ENCODE peak calls at places on chromosomes 13 and 19, in eight cellular contexts. Z is ascending aorta; U is transverse colon; I is thoracic aorta; N is BE2C; P is CD4-positive, alpha-beta T cell; O is neuronal stem cell; W is prostate gland. D is an unnamed sample. For H3K9me3, the result is how much of the 10 kb centered on the place peaks cover.

GRCh38 chr19:39372047-39372802 is 18.7 kb downstream of the PAF1 start:
- DNase-seq in N (no peak), U (peak), Z (peak), P (no peak), W (peak), O (no peak), I (peak), D (no peak)

GRCh38 chr13:66977156-66977555 is 253.0 kb downstream of the PCDH9 start:
- DNase-seq in P (no peak), N (no peak), O (no peak), U (no peak), W (no peak), I (no peak), Z (no peak), D (no peak)

GRCh38 chr13:20798027-20798426 is 24.3 kb upstream of the EEF1AKMT1 start:
- DNase-seq in O (no peak), U (no peak), P (no peak), N (no peak), W (no peak), Z (no peak), I (no peak), D (no peak)

GRCh38 chr19:52094526-52094925 is 1.0 kb downstream of the ZNF841 start:
- DNase-seq in N (no peak), W (no peak), I (no peak), O (no peak), Z (no peak), U (no peak), P (no peak), D (peak)

GRCh38 chr19:17618919-17619318 is 63.5 kb downstream of the COLGALT1 start:
- DNase-seq in N (no peak), O (no peak), W (no peak), P (no peak), U (no peak), I (no peak), Z (no peak), D (no peak)

GRCh38 chr13:63327584-63327983 is 1911.9 kb upstream of the PCDH20 start:
- DNase-seq in N (no peak), Z (no peak), U (no peak), W (no peak), O (no peak), I (no peak), P (no peak), D (no peak)

GRCh38 chr19:48874309-48875135 is 2.3 kb downstream of the PPP1R15A start:
- DNase-seq in O (no peak), I (no peak), P (no peak), W (no peak), U (peak), N (peak), Z (no peak), D (peak)

GRCh38 chr13:39102981-39103490 is 64.8 kb downstream of the NHLRC3 start:
- DNase-seq in P (no peak), Z (no peak), N (no peak), I (no peak), O (no peak), U (no peak), W (no peak), D (no peak)

GRCh38 chr19:13493516-13494310 is 12.6 kb downstream of the CACNA1A start:
- DNase-seq in N (no peak), Z (no peak), P (no peak), I (no peak), U (no peak), O (no peak), W (no peak), D (no peak)

GRCh38 chr13:107941345-107942029 is 273.8 kb downstream of the LIG4 start:
- DNase-seq in P (no peak), Z (no peak), O (no peak), W (no peak), N (no peak), U (no peak), I (no peak), D (no peak)

GRCh38 chr13:25493930-25494707 is 122.3 kb downstream of the ATP8A2 start:
- DNase-seq in I (no peak), P (no peak), Z (no peak), W (no peak), O (no peak), N (no peak), U (no peak), D (no peak)

GRCh38 chr13:51397262-51397933 is 55.4 kb downstream of the INTS6 start:
- DNase-seq in I (peak), N (no peak), U (peak), W (peak), O (no peak), P (no peak), Z (no peak), D (no peak)

GRCh38 chr19:48539503-48540096 is 12.4 kb upstream of the SULT2B1 start:
- DNase-seq in W (peak), Z (no peak), N (peak), U (peak), O (no peak), P (no peak), I (no peak), D (peak)

GRCh38 chr13:74162782-74163181 is 28.6 kb upstream of the KLF12 start:
- DNase-seq in Z (no peak), P (no peak), U (no peak), N (no peak), I (no peak), O (no peak), W (no peak), D (no peak)

GRCh38 chr19:1400281-1401137 is 833 bp downstream of the GAMT start:
- DNase-seq in P (no peak), Z (no peak), I (no peak), O (no peak), N (no peak), U (no peak), W (no peak), D (peak)

GRCh38 chr19:47152205-47152604 is 21.6 kb downstream of the SAE1 start:
- DNase-seq in Z (no peak), I (no peak), P (no peak), N (no peak), W (no peak), O (no peak), U (no peak), D (no peak)

GRCh38 chr19:5632241-5632612 is 9.3 kb downstream of the SAFB start:
- DNase-seq in O (no peak), P (no peak), Z (no peak), N (no peak), I (no peak), W (no peak), U (no peak), D (peak)

GRCh38 chr13:45367358-45367757 is 26.4 kb upstream of the TPT1 start:
- DNase-seq in O (no peak), I (peak), P (peak), U (peak), N (no peak), W (peak), Z (peak), D (peak)

GRCh38 chr13:78978381-78978998 is 319.5 kb upstream of the OBI1 start:
- DNase-seq in Z (no peak), N (peak), U (peak), O (peak), P (peak), W (peak), I (no peak), D (peak)

GRCh38 chr13:44541601-44542000 is 34.5 kb downstream of the TSC22D1 start:
- DNase-seq in U (no peak), Z (no peak), O (no peak), P (no peak), I (no peak), W (no peak), N (no peak), D (no peak)

GRCh38 chr19:42143341-42144234 is 11.3 kb upstream of the POU2F2 start:
- DNase-seq in I (no peak), U (no peak), W (no peak), P (no peak), O (peak), N (no peak), Z (no peak), D (no peak)

GRCh38 chr19:28914173-28914572 is 298.8 kb downstream of the UQCRFS1 start:
- DNase-seq in I (no peak), U (no peak), N (no peak), P (no peak), O (no peak), W (no peak), Z (no peak), D (no peak)

GRCh38 chr13:61728468-61728867 is 312.8 kb upstream of the PCDH20 start:
- DNase-seq in O (no peak), I (no peak), Z (no peak), U (no peak), W (no peak), P (no peak), N (peak), D (no peak)

GRCh38 chr13:94825507-94825906 is 113.2 kb upstream of the SOX21 start:
- DNase-seq in W (no peak), U (peak), Z (no peak), N (no peak), P (no peak), I (no peak), O (peak), D (no peak)

GRCh38 chr19:52170863-52171320 is 529 bp downstream of the ZNF836 start:
- DNase-seq in N (peak), O (no peak), W (no peak), Z (no peak), U (peak), P (no peak), I (no peak), D (no peak)

GRCh38 chr13:80100636-80101035 is 240.3 kb downstream of the SPRY2 start:
- DNase-seq in U (no peak), I (no peak), P (no peak), W (no peak), Z (no peak), O (no peak), N (no peak), D (no peak)

GRCh38 chr13:32300406-32300805 is 14.8 kb downstream of the ZAR1L start:
- DNase-seq in N (no peak), U (no peak), P (no peak), O (no peak), Z (no peak), I (no peak), W (no peak), D (no peak)

GRCh38 chr19:32178401-32178800 is 167.0 kb upstream of the ZNF507 start:
- DNase-seq in P (no peak), N (no peak), Z (no peak), U (no peak), W (no peak), O (no peak), I (no peak), D (no peak)

GRCh38 chr13:100235311-100235901 is 146.5 kb downstream of the PCCA start:
- DNase-seq in O (peak), I (no peak), N (peak), W (peak), Z (no peak), P (no peak), U (no peak), D (peak)

DNA sequence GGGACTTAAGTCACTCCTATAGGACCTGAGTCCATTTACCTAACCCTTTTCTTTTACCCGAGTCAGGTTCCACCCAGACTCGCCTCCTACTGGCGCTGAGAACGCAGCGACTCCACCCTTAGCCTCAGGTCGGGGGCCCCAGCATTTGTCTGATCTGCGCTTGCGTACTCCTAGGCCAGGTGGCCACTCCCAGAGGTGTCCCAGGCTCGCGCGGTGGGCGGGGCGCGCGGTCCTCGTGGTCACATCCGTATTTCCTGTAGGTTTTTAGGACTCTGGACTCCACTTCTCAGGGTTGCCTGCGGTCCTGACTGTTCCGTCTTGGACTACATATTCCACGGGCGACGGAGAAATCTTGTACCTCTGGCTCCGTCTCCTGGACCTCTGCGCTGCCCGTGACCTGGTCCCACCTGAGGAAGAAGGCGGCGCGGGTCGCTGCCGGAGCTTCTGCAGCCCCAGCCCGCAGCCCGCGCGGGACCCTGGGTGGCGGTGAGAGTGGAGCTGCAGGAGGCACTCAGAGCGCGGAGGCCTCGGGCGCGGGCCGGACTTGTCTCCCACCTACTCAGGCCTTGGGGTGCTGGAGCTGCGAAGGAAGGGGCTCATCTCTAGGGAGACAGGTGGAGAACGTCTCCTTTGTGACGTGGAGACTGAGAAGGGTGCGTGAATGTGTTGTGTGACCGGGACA is 11.0 kb upstream of the ZNF573 start:
- DNase-seq in Z (no peak), P (no peak), U (no peak), N (no peak), I (no peak), W (no peak), O (no peak), D (no peak)
- H3K9me3 ChIP-seq in Z (under half), P (under half), U (under half), N (under half), I (under half), W (under half), O (under half), D (under half)

GRCh38 chr13:27794921-27795717 is 2.8 kb downstream of the GSX1 start:
- DNase-seq in I (no peak), U (no peak), Z (no peak), N (no peak), O (no peak), W (no peak), P (no peak), D (no peak)

GRCh38 chr13:27797228-27797624 is 4.9 kb downstream of the GSX1 start:
- DNase-seq in Z (no peak), W (no peak), N (peak), U (no peak), O (peak), P (no peak), I (no peak), D (peak)

GRCh38 chr13:27795718-27796019 is 3.4 kb downstream of the GSX1 start:
- DNase-seq in I (no peak), O (no peak), U (no peak), Z (no peak), W (no peak), N (no peak), P (no peak), D (no peak)

GRCh38 chr13:27794075-27794691 is 1.9 kb downstream of the GSX1 start:
- DNase-seq in W (no peak), I (no peak), U (no peak), O (no peak), N (no peak), P (no peak), Z (no peak), D (no peak)

GRCh38 chr13:27796544-27797227 is 4.4 kb downstream of the GSX1 start:
- DNase-seq in O (no peak), Z (no peak), W (no peak), U (no peak), I (no peak), N (no peak), P (no peak), D (no peak)
- H3K9me3 ChIP-seq in O (under half), Z (under half), W (under half), U (under half), I (under half), N (under half), P (under half), D (under half)

GRCh38 chr13:110103026-110103425 is 203.9 kb downstream of the COL4A1 start:
- DNase-seq in Z (no peak), O (no peak), N (no peak), W (no peak), U (no peak), P (no peak), I (no peak), D (no peak)

GRCh38 chr13:110105136-110105535 is 201.8 kb downstream of the COL4A1 start:
- DNase-seq in N (no peak), P (no peak), O (no peak), Z (no peak), U (no peak), W (no peak), I (no peak), D (no peak)

GRCh38 chr13:110103479-110103878 is 203.5 kb downstream of the COL4A1 start:
- DNase-seq in Z (no peak), I (no peak), N (no peak), P (no peak), W (no peak), U (no peak), O (no peak), D (no peak)

GRCh38 chr13:110099922-110100321 is 207.0 kb downstream of the COL4A1 start:
- DNase-seq in O (no peak), Z (no peak), N (no peak), P (no peak), W (no peak), I (no peak), U (no peak), D (no peak)

DNA sequence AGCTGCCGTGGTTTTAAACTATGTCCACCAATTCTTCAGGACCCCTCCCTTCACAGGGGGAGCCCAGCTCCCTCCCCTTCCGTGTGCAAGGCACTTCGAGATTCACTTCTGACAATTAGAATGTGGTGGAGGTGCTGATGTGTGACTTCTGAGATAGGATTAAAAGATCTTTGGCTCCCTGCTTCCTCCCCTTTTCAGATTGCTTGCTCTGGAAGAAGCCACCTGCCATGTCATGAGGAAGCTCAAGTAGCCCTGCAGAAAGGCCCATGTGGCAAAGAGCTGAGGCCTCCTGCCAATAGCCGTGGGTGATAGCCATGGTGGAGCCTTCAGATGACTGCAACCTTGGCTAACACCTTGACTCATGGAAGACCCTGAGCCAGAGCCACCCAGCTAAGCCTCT is 204.9 kb downstream of the COL4A1 start:
- DNase-seq in U (no peak), P (no peak), I (no peak), N (no peak), Z (no peak), O (no peak), W (no peak), D (no peak)
- H3K9me3 ChIP-seq in U (under half), P (under half), I (under half), N (under half), Z (under half), O (under half), W (under half), D (under half)

DNA sequence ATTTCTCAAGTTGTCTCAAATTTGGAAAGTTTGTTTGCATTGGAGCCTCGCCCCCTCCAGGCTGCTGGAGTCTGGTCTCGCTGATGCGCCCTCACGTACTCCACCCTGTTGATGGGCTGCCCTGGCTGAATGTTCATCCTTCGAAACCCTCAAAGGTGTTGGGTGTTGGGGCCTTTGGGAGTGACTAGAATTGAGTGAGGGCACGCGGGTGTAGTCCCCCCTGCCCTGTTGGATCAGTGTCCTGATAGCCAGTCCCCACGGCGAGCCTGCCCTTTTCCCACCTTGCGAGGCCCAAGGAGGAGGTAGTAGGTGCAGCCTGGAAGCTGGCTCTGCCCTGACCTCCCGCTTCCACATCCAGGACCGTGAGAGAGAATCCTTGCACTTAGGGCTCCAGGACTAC is 14.8 kb downstream of the TFDP1 start:
- DNase-seq in U (no peak), Z (no peak), I (no peak), P (no peak), W (no peak), N (peak), O (no peak), D (no peak)
- H3K9me3 ChIP-seq in U (under half), Z (under half), I (under half), P (under half), W (under half), N (under half), O (under half), D (under half)

DNA sequence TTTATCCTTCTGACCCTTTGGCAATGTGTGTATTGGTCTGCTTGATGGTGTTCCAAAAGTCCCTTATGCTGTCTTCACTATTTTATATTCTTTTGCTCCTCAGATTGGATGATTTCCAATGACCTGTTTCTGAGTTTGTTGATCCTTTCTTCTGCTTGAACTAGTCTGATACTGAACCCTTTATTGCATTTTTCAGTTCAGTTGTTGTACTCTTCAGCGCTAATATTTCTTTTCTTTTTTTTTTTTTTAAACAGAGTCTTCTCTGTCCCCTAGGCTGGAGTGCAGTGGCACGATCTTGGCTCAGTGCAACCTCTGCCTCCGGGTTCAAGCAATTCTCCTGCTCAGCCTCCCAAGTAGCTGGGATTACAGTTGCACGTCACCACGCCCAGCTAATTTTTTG is 12.6 kb upstream of the ZNF566 start:
- DNase-seq in U (no peak), N (no peak), Z (no peak), I (no peak), O (no peak), P (no peak), W (no peak), D (no peak)
- H3K9me3 ChIP-seq in U (half or more), N (under half), Z (half or more), I (half or more), O (under half), P (under half), W (under half), D (under half)

DNA sequence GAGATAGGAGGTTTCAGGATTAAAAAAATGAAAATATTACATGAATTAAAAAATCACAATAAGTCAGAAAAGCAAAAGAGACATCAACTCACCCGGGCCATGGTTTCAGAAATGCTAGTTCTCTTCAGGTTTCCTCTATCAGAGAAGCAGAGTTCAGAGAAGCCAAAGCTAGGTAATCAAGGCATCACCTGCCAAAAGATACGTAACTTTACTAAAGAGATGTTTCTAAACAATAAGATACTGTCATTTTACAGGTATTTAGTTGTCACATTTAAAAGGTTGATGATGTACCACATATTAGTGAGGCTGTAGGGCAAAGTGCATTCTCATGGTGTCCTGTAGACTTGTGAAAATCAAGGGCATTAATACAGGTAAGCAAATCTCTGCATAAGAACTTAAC is 51.2 kb downstream of the ZNF45 start:
- DNase-seq in N (no peak), U (no peak), O (no peak), W (no peak), I (no peak), P (no peak), Z (no peak), D (no peak)
- H3K9me3 ChIP-seq in N (under half), U (half or more), O (under half), W (under half), I (half or more), P (half or more), Z (half or more), D (under half)